ENCODE peak calls at places on chromosomes 1 and 21, in four cellular contexts. Q is A549, G is GM12878, Z is HepG2. E is an unnamed sample.

GRCh38 chr1:113786055-113786454 is 26.2 kb downstream of the RSBN1 start:
- DNase-seq in Z (peak; percentile 65), Q (no peak), G (no peak), E (peak; percentile 38)

GRCh38 chr1:115373305-115373704 is 35.3 kb upstream of the NGF start:
- DNase-seq in Z (no peak), G (no peak), Q (no peak), E (no peak)

GRCh38 chr1:11858968-11859871 is 475 bp upstream of the NPPB start:
- DNase-seq in Z (peak; percentile 52), Q (peak; percentile 47), G (no peak), E (peak; percentile 89)

GRCh38 chr1:221760895-221761294 is 19.0 kb upstream of the DUSP10 start:
- DNase-seq in G (no peak), Q (no peak), Z (no peak), E (no peak)

GRCh38 chr1:25902462-25902861 is 3.8 kb downstream of the STMN1 start:
- DNase-seq in Z (no peak), Q (no peak), G (no peak), E (no peak)

GRCh38 chr1:206492589-206492988 is 14.7 kb upstream of the RASSF5 start:
- DNase-seq in Q (no peak), Z (no peak), G (no peak), E (no peak)

GRCh38 chr21:16587141-16587570 is 857.4 kb downstream of the USP25 start:
- DNase-seq in Z (peak; percentile 38), Q (peak; percentile 29), G (no peak), E (no peak)

GRCh38 chr1:24089743-24090555 is 22.0 kb downstream of the MYOM3 start:
- DNase-seq in G (no peak), Q (no peak), Z (no peak), E (no peak)

GRCh38 chr21:27725916-27726315 is 759.0 kb upstream of the ADAMTS5 start:
- DNase-seq in Q (no peak), Z (no peak), G (no peak), E (no peak)

GRCh38 chr21:32921632-32922230 is 104.0 kb upstream of the OLIG2 start:
- DNase-seq in G (no peak), Z (no peak), Q (no peak), E (peak; percentile 42)

GRCh38 chr1:245091818-245092637 is 62.8 kb upstream of the KIF26B start:
- DNase-seq in Z (peak; percentile 84), G (no peak), Q (peak; percentile 75), E (peak; percentile 43)

GRCh38 chr1:32960819-32961355 is 3.7 kb downstream of the RNF19B start:
- DNase-seq in Z (no peak), G (no peak), Q (no peak), E (no peak)

GRCh38 chr1:31701137-31701736 is 2.6 kb downstream of the COL16A1 start:
- DNase-seq in Z (peak; percentile 97), G (no peak), Q (peak; percentile 79), E (peak; percentile 84)

GRCh38 chr1:8423134-8423701 is 105.3 kb downstream of the SLC45A1 start:
- DNase-seq in G (no peak), Q (peak; percentile 20), Z (no peak), E (no peak)

GRCh38 chr1:108708726-108709660 is 3.7 kb upstream of the FNDC7 start:
- DNase-seq in G (no peak), Z (no peak), Q (peak; percentile 12), E (no peak)

GRCh38 chr1:21012937-21013336 is 163.8 kb downstream of the EIF4G3 start:
- DNase-seq in Q (no peak), Z (no peak), G (no peak), E (no peak)

GRCh38 chr1:57632401-57632800 is 208.5 kb upstream of the DAB1 start:
- DNase-seq in Z (no peak), Q (no peak), G (no peak), E (no peak)
- TF ChIP-seq MAX in Z (no peak), Q (no peak), G (no peak), E (no peak)

GRCh38 chr1:15944308-15945010 is 31.4 kb downstream of the ZBTB17 start:
- DNase-seq in Z (no peak), G (no peak), Q (no peak), E (no peak)

GRCh38 chr1:15943515-15944307 is 32.2 kb downstream of the ZBTB17 start:
- DNase-seq in Q (no peak), G (no peak), Z (no peak), E (no peak)

GRCh38 chr1:15941899-15942660 is 33.8 kb downstream of the ZBTB17 start:
- DNase-seq in Z (no peak), Q (no peak), G (no peak), E (no peak)

GRCh38 chr1:15941044-15941840 is 34.7 kb downstream of the ZBTB17 start:
- DNase-seq in Q (no peak), G (no peak), Z (no peak), E (no peak)

GRCh38 chr1:15942661-15943514 is 33.0 kb downstream of the ZBTB17 start:
- DNase-seq in Q (no peak), Z (no peak), G (no peak), E (no peak)
- TF ChIP-seq POLR2A in Q (no peak), Z (peak; percentile 15), G (peak; percentile 41), E (no peak)

DNA sequence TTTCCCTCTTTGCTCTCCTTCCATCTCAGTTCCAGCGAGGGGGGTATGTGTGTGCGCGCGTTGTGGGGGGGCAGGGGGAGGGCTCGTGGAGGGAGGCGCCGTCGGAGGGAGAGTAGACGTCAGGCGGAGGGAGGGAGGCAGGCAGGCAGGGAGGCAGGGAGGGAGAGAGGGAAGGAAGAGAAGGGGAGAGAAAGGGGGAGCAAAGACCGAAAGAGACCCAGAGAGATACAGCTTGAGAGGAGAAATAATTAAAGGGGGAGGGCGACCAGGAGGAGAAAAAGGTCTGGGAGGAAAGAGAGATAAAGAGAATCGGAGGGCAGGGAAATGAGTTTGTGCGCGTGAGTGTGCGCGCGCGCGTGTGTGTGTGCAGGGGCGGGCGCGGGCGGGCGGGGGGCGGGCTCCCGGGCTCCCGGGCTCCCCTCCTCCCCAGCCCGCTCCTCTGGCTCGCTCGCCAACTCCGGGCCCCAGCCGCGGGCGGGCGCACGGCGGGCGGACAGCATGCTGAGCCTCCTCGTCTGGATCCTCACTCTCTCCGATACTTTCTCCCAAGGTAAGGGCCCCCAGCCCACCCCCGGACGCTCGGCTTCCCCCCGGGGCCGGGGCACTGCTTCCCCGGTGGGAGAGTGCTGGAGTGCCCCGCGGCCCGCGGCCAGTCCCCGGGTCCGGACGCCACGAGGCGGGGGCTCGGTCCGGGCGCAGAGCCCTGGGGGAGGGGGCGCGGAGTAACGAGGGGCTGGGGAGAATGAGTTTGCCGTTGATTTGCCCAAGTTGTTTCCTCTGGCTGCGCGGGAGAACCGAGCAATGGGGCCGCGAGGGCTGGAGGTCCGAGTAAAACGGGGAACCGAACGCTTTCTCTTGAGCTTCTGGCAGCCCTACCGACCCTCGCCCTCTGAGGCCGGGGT is at the start of gene KIRREL1:
- DNase-seq in Q (no peak), G (no peak), Z (no peak), E (no peak)
- TF ChIP-seq JUNB in Q (no peak), G (no peak), Z (no peak), E (no peak)

GRCh38 chr1:183673605-183674150 is 20.6 kb upstream of the APOBEC4 start:
- DNase-seq in G (no peak), Q (no peak), Z (no peak), E (no peak)
- TF ChIP-seq MAX in G (no peak), Q (no peak), Z (no peak), E (no peak)

GRCh38 chr1:229558460-229559335 is at the start of gene ABCB10:
- DNase-seq in G (peak; percentile 91), Q (peak; percentile 97), Z (peak; percentile 95), E (peak; percentile 97)
- TF ChIP-seq POLR2A in G (peak; percentile 73), Q (peak; percentile 84), Z (peak; percentile 78), E (peak; percentile 84)

DNA sequence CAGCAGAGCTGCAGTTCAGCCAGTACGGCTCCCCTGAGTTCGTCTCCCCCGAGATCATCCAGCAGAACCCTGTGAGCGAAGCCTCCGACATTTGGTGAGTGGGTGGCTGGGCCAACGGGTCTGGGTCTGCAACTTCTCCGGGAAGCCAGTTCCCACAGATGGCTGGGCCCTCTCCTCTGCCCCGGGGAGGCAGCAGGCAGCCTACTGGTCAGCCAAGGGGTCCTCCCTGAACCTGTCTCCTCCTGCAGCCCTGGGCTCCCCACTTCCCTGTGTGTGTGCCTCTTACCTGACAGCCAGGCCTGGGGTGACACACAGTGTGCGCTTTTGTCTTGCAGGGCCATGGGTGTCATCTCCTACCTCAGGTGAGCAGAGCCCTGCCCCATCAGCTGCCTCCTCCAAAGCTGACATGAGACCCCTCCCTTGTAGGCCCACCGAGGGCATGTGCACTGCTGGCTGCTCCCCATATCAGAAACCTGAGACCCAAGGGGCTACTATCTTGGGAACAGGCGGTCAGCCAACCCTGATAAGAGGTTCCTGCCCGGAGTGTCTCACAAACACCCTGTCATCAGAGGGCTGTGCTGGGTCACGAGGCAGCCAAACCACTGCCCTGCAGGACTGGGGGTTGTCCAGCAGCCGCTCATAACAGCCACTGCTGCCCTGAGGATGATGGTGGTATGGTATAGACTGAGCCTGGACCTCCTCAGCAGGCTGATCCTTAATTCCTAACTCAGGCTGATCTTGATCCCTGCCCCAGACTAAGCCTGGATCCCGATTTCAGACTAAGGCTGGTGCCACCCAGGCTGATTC is 37.6 kb downstream of the TRIM11 start:
- DNase-seq in Z (no peak), Q (no peak), G (no peak), E (peak; percentile 95)
- TF ChIP-seq JUNB in Z (no peak), Q (no peak), G (no peak), E (no peak)

GRCh38 chr1:214551052-214551435 is 358 bp downstream of the PTPN14 start:
- DNase-seq in Q (peak; percentile 70), G (no peak), Z (no peak), E (no peak)
- TF ChIP-seq MAX in Q (no peak), G (no peak), Z (no peak), E (no peak)

DNA sequence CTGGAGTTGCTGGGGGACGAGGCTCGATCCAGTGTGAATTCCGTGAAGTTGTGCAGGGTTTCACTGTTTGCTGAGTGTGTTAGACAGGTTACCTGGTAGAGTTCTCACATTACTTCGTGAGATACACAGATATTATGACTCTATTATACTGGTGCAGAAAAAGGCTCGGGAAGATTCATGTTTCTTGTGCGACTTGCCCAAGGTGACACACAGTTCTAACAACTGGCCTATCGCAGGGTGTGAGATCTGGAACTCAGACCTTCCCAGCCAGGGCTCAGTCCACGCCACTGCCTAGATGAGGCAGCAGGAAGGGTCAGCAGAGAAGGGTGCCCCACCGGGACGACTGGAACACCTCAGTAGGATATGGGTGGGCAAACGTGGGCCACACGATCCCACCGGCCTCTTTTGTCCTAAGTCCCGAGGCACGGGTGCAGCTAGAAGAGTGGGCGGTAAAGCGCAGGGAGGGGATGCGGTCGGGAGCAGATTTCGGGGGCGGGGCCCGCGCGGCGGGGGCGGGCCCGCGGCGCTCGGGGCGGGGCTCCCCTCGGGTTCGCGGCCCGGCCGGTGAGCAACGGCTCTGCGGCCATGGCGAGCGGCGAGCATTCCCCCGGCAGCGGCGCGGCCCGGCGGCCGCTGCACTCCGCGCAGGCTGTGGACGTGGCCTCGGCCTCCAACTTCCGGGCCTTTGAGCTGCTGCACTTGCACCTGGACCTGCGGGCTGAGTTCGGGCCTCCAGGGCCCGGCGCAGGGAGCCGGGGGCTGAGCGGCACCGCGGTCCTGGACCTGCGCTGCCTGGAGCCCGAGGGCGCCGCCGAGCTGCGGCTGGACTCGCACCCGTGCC is at the start of gene RNPEP:
- DNase-seq in G (no peak), Q (peak; percentile 79), Z (peak; percentile 18), E (peak; percentile 84)
- TF ChIP-seq POLR2A in G (peak; percentile 80), Q (peak; percentile 88), Z (peak; percentile 78), E (peak; percentile 68)

E was measured in K562.